ENCODE peak calls at places on chromosomes 3 and 15, in ten cellular contexts. X is colonic mucosa, I is AG04450, Q is pancreas, L is thyroid gland, U is uterus, C is mammary epithelial cell, S is breast epithelium, V is astrocyte, M is aorta. P is an unnamed sample.

GRCh38 chr3:188348445-188349244 is 194.7 kb downstream of the LPP start:
- DNase-seq in X (peak), L (no peak), Q (peak), S (peak), C (peak), U (peak), M (peak), V (peak), I (peak), P (no peak)

GRCh38 chr3:141795719-141796435 is 32.7 kb downstream of the GRK7 start:
- DNase-seq in I (no peak), M (peak), U (peak), V (no peak), S (no peak), C (no peak), X (peak), Q (no peak), L (peak), P (no peak)

GRCh38 chr15:69686626-69687025 is 234.0 kb downstream of the RPLP1 start:
- DNase-seq in L (no peak), V (no peak), X (no peak), Q (no peak), U (no peak), S (no peak), C (no peak), M (no peak), I (no peak), P (no peak)

GRCh38 chr15:31295660-31296059 is 31.0 kb upstream of the KLF13 start:
- DNase-seq in I (no peak), M (no peak), L (no peak), C (no peak), S (peak), U (no peak), V (no peak), Q (no peak), X (no peak), P (no peak)

GRCh38 chr3:167450195-167450594 is 23.6 kb downstream of the SERPINI2 start:
- DNase-seq in S (no peak), X (no peak), V (no peak), U (no peak), L (no peak), I (no peak), Q (no peak), C (no peak), M (no peak), P (no peak)

GRCh38 chr3:40299130-40299720 is 10.3 kb upstream of the EIF1B start:
- DNase-seq in M (no peak), V (no peak), S (no peak), Q (no peak), X (no peak), U (no peak), L (no peak), I (no peak), C (no peak), P (no peak)

GRCh38 chr3:106401666-106402319 is 533.0 kb upstream of the CBLB start:
- DNase-seq in X (no peak), S (no peak), M (no peak), U (no peak), C (peak), Q (no peak), L (no peak), V (peak), I (no peak), P (no peak)

GRCh38 chr3:110697961-110698360 is 373.7 kb upstream of the NECTIN3 start:
- DNase-seq in S (no peak), V (no peak), X (no peak), Q (no peak), L (no peak), I (no peak), U (no peak), M (no peak), C (no peak), P (no peak)

GRCh38 chr3:155392138-155392537 is 98.7 kb upstream of the STRIT1 start:
- DNase-seq in Q (no peak), S (no peak), U (no peak), C (no peak), M (no peak), I (no peak), V (no peak), L (no peak), X (no peak), P (no peak)

GRCh38 chr15:89375093-89376062 is 40.8 kb upstream of the POLG start:
- DNase-seq in S (no peak), I (no peak), Q (no peak), V (no peak), U (no peak), C (no peak), X (no peak), L (no peak), M (peak), P (no peak)

GRCh38 chr3:153051427-153052095 is 110.5 kb upstream of the RAP2B start:
- DNase-seq in X (peak), M (no peak), U (no peak), Q (no peak), C (peak), S (no peak), L (no peak), I (no peak), V (peak), P (no peak)

DNA sequence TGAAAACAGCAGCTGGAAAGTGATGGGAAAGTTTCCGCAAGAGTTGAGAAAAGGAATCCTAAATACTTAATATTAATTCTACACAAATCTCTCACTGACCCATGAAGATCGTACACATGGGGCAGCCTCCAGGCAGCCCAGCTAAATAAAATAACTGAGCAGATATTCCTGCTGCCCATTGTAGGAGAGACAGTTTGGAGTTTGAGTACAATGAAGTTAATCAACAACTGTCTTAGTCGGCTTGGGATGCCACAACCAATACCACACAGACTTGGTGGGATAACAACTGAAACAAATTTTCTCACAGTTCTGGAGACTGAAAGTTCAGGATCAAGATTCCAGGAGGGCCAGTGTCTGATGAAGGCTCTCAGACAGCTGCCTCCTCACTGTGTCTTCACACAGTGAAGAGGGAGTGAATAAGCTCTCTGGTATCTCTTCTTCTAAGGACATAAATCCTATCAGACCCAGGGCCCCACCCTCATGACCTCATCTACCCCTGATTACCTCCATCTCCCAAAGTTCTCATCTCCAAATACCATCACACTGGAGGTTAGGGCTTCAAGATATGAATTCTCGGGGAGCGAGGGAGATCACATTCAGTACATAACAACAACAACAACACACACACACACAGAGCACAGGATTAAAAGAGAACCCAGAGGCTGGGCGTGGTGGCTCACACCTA is 9.7 kb downstream of the TRPM7 start:
- DNase-seq in U (no peak), V (peak), Q (no peak), X (no peak), C (peak), S (no peak), L (no peak), M (no peak), I (no peak), P (no peak)
- H3K27ac ChIP-seq in U (no peak), V (peak), Q (no peak), X (no peak), C (no peak), S (no peak), L (no peak), M (no peak), I (peak), P (no peak)

GRCh38 chr3:31314261-31314660 is 218.5 kb upstream of the STT3B start:
- DNase-seq in X (no peak), U (no peak), S (no peak), C (no peak), V (no peak), I (no peak), M (no peak), Q (no peak), L (no peak), P (no peak)

GRCh38 chr3:31321620-31322019 is 211.1 kb upstream of the STT3B start:
- DNase-seq in U (no peak), V (no peak), I (no peak), L (peak), Q (no peak), X (no peak), S (no peak), M (no peak), C (no peak), P (no peak)

GRCh38 chr3:31319332-31319731 is 213.4 kb upstream of the STT3B start:
- DNase-seq in S (no peak), L (no peak), M (no peak), U (no peak), X (no peak), C (no peak), Q (no peak), I (no peak), V (no peak), P (no peak)
- H3K27ac ChIP-seq in S (no peak), L (no peak), M (no peak), U (no peak), X (no peak), C (no peak), Q (no peak), I (no peak), V (no peak), P (no peak)

DNA sequence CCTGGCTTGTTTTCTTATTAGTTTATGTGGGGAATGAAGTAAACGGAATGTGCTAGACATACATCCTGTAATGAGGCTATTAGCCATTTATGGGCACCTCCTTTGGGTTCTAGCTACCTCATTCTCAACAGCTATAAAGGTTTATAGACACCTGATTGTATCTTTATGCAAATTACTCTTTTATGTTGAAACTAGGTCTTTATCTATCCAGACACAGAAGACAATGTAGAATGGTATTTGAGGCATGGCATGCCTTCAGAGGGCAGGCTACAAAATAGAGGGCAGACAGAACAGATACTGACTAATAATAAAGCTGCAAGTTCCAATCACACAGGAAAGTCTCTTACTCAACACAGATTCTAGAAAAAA is 27.1 kb downstream of the TBC1D2B start:
- DNase-seq in S (no peak), I (no peak), L (no peak), X (no peak), Q (no peak), M (no peak), V (peak), C (no peak), U (no peak), P (no peak)
- H3K27ac ChIP-seq in S (peak), I (no peak), L (peak), X (peak), Q (no peak), M (no peak), V (peak), C (no peak), U (peak), P (no peak)

GRCh38 chr3:194481103-194481502 is 5.7 kb downstream of the ATP13A3 start:
- DNase-seq in U (no peak), X (no peak), M (no peak), C (peak), V (peak), I (no peak), Q (no peak), L (no peak), S (no peak), P (no peak)
- H3K27ac ChIP-seq in U (no peak), X (no peak), M (no peak), C (peak), V (peak), I (no peak), Q (no peak), L (peak), S (no peak), P (no peak)